ENCODE peak calls at places on chromosome 21, in five cellular contexts. One of them, this sample, is unnamed.

GRCh38 chr21:35697321-35697808 is 363.0 kb downstream of the SETD4 start:
- DNase-seq in HL-60: no peak
- DNase-seq in heart left ventricle: peak; percentile 77
- DNase-seq in endodermal cell: no peak
- DNase-seq in foreskin keratinocyte: peak; percentile 9
- DNase-seq in this sample: peak; percentile 93

GRCh38 chr21:34576043-34576466 is 38.9 kb downstream of the RCAN1 start:
- DNase-seq in HL-60: no peak
- DNase-seq in foreskin keratinocyte: peak; percentile 73
- DNase-seq in endodermal cell: peak; percentile 20
- DNase-seq in heart left ventricle: peak; percentile 44
- DNase-seq in this sample: no peak

GRCh38 chr21:35720065-35720810 is 340.1 kb downstream of the SETD4 start:
- DNase-seq in HL-60: no peak
- DNase-seq in endodermal cell: no peak
- DNase-seq in heart left ventricle: no peak
- DNase-seq in foreskin keratinocyte: no peak
- DNase-seq in this sample: peak; percentile 76

GRCh38 chr21:42424848-42425602 is 21.3 kb downstream of the UBASH3A start:
- DNase-seq in endodermal cell: no peak
- DNase-seq in foreskin keratinocyte: no peak
- DNase-seq in HL-60: no peak
- DNase-seq in heart left ventricle: no peak
- DNase-seq in this sample: peak; percentile 32

GRCh38 chr21:22556829-22557228 is 1558.6 kb downstream of the NCAM2 start:
- DNase-seq in endodermal cell: no peak
- DNase-seq in heart left ventricle: no peak
- DNase-seq in HL-60: no peak
- DNase-seq in foreskin keratinocyte: no peak
- DNase-seq in this sample: no peak

GRCh38 chr21:14900058-14900457 is 164.7 kb downstream of the NRIP1 start:
- DNase-seq in heart left ventricle: no peak
- DNase-seq in HL-60: no peak
- DNase-seq in endodermal cell: no peak
- DNase-seq in foreskin keratinocyte: peak; percentile 84
- DNase-seq in this sample: no peak

GRCh38 chr21:34598931-34599400 is 15.9 kb downstream of the RCAN1 start:
- DNase-seq in foreskin keratinocyte: peak; percentile 84
- DNase-seq in heart left ventricle: no peak
- DNase-seq in endodermal cell: no peak
- DNase-seq in HL-60: no peak
- DNase-seq in this sample: no peak

GRCh38 chr21:17438642-17439041 is 74.2 kb upstream of the CXADR start:
- DNase-seq in endodermal cell: peak; percentile 85
- DNase-seq in HL-60: no peak
- DNase-seq in foreskin keratinocyte: no peak
- DNase-seq in heart left ventricle: no peak
- DNase-seq in this sample: no peak

GRCh38 chr21:34693192-34693810 is 24.5 kb downstream of the CLIC6 start:
- DNase-seq in foreskin keratinocyte: peak; percentile 49
- DNase-seq in heart left ventricle: no peak
- DNase-seq in HL-60: no peak
- DNase-seq in endodermal cell: peak; percentile 69
- DNase-seq in this sample: peak; percentile 78

GRCh38 chr21:40602105-40602504 is 244.9 kb downstream of the DSCAM start:
- DNase-seq in foreskin keratinocyte: no peak
- DNase-seq in endodermal cell: no peak
- DNase-seq in HL-60: no peak
- DNase-seq in heart left ventricle: no peak
- DNase-seq in this sample: no peak

GRCh38 chr21:42525228-42525604 is 11.6 kb downstream of the SLC37A1 start:
- DNase-seq in foreskin keratinocyte: no peak
- DNase-seq in endodermal cell: no peak
- DNase-seq in heart left ventricle: no peak
- DNase-seq in HL-60: no peak
- DNase-seq in this sample: peak; percentile 51

GRCh38 chr21:34133802-34134201 is 60.4 kb downstream of the MRPS6 start:
- DNase-seq in foreskin keratinocyte: no peak
- DNase-seq in endodermal cell: no peak
- DNase-seq in heart left ventricle: no peak
- DNase-seq in HL-60: no peak
- DNase-seq in this sample: no peak

GRCh38 chr21:17526771-17527170 is 13.9 kb downstream of the CXADR start:
- DNase-seq in endodermal cell: no peak
- DNase-seq in heart left ventricle: no peak
- DNase-seq in foreskin keratinocyte: no peak
- DNase-seq in HL-60: no peak
- DNase-seq in this sample: no peak

GRCh38 chr21:44817914-44818635 is at the start of gene SUMO3:
- DNase-seq in HL-60: peak; percentile 77
- DNase-seq in foreskin keratinocyte: peak; percentile 50
- DNase-seq in heart left ventricle: peak; percentile 85
- DNase-seq in endodermal cell: peak; percentile 91
- DNase-seq in this sample: peak; percentile 90

GRCh38 chr21:38327984-38328383 is 71.2 kb downstream of the KCNJ15 start:
- DNase-seq in foreskin keratinocyte: no peak
- DNase-seq in endodermal cell: no peak
- DNase-seq in heart left ventricle: no peak
- DNase-seq in HL-60: no peak
- DNase-seq in this sample: no peak

GRCh38 chr21:44987886-44988606 is 48.2 kb downstream of the SLX9 start:
- DNase-seq in heart left ventricle: no peak
- DNase-seq in endodermal cell: no peak
- DNase-seq in HL-60: no peak
- DNase-seq in foreskin keratinocyte: no peak
- DNase-seq in this sample: no peak

GRCh38 chr21:20943476-20944085 is 54.6 kb upstream of the NCAM2 start:
- DNase-seq in endodermal cell: no peak
- DNase-seq in HL-60: no peak
- DNase-seq in foreskin keratinocyte: no peak
- DNase-seq in heart left ventricle: no peak
- DNase-seq in this sample: no peak

GRCh38 chr21:34190576-34191301 is 117.4 kb downstream of the MRPS6 start:
- DNase-seq in foreskin keratinocyte: no peak
- DNase-seq in heart left ventricle: no peak
- DNase-seq in endodermal cell: no peak
- DNase-seq in HL-60: no peak
- DNase-seq in this sample: no peak

GRCh38 chr21:35768187-35768586 is 292.1 kb downstream of the SETD4 start:
- DNase-seq in foreskin keratinocyte: no peak
- DNase-seq in endodermal cell: no peak
- DNase-seq in heart left ventricle: no peak
- DNase-seq in HL-60: no peak
- DNase-seq in this sample: no peak

GRCh38 chr21:23686737-23687136 is 1920.5 kb downstream of the MRPL39 start:
- DNase-seq in heart left ventricle: no peak
- DNase-seq in endodermal cell: no peak
- DNase-seq in foreskin keratinocyte: no peak
- DNase-seq in HL-60: no peak
- DNase-seq in this sample: no peak

GRCh38 chr21:27206368-27206982 is 239.6 kb upstream of the ADAMTS5 start:
- DNase-seq in endodermal cell: peak; percentile 47
- DNase-seq in HL-60: no peak
- DNase-seq in foreskin keratinocyte: no peak
- DNase-seq in heart left ventricle: no peak
- DNase-seq in this sample: no peak

GRCh38 chr21:33663241-33663640 is 20.9 kb downstream of the ITSN1 start:
- DNase-seq in endodermal cell: no peak
- DNase-seq in heart left ventricle: no peak
- DNase-seq in foreskin keratinocyte: no peak
- DNase-seq in HL-60: no peak
- DNase-seq in this sample: no peak

GRCh38 chr21:21963911-21964310 is 965.7 kb downstream of the NCAM2 start:
- DNase-seq in HL-60: no peak
- DNase-seq in foreskin keratinocyte: peak; percentile 35
- DNase-seq in heart left ventricle: no peak
- DNase-seq in endodermal cell: no peak
- DNase-seq in this sample: no peak

GRCh38 chr21:23968722-23969647 is 1638.3 kb downstream of the MRPL39 start:
- DNase-seq in endodermal cell: peak; percentile 88
- DNase-seq in heart left ventricle: no peak
- DNase-seq in HL-60: peak; percentile 70
- DNase-seq in foreskin keratinocyte: no peak
- DNase-seq in this sample: peak; percentile 96

GRCh38 chr21:41500931-41501381 is 7.0 kb downstream of the TMPRSS2 start:
- DNase-seq in endodermal cell: no peak
- DNase-seq in HL-60: no peak
- DNase-seq in heart left ventricle: no peak
- DNase-seq in foreskin keratinocyte: no peak
- DNase-seq in this sample: no peak

GRCh38 chr21:42423197-42423675 is 19.5 kb downstream of the UBASH3A start:
- DNase-seq in foreskin keratinocyte: no peak
- DNase-seq in heart left ventricle: no peak
- DNase-seq in HL-60: no peak
- DNase-seq in endodermal cell: no peak
- DNase-seq in this sample: peak; percentile 36

GRCh38 chr21:16085436-16085835 is 355.7 kb downstream of the USP25 start:
- DNase-seq in HL-60: no peak
- DNase-seq in heart left ventricle: no peak
- DNase-seq in foreskin keratinocyte: no peak
- DNase-seq in endodermal cell: no peak
- DNase-seq in this sample: no peak

GRCh38 chr21:15221799-15222386 is 157.1 kb upstream of the NRIP1 start:
- DNase-seq in HL-60: peak; percentile 94
- DNase-seq in heart left ventricle: peak; percentile 41
- DNase-seq in foreskin keratinocyte: peak; percentile 98
- DNase-seq in endodermal cell: peak; percentile 90
- DNase-seq in this sample: no peak

GRCh38 chr21:34511787-34512451 is at the start of gene KCNE1:
- DNase-seq in endodermal cell: no peak
- DNase-seq in HL-60: peak; percentile 93
- DNase-seq in heart left ventricle: peak; percentile 42
- DNase-seq in foreskin keratinocyte: no peak
- DNase-seq in this sample: no peak

GRCh38 chr21:29640233-29640554 is 299.6 kb downstream of the GRIK1 start:
- DNase-seq in endodermal cell: no peak
- DNase-seq in heart left ventricle: no peak
- DNase-seq in foreskin keratinocyte: no peak
- DNase-seq in HL-60: peak; percentile 76
- DNase-seq in this sample: no peak

GRCh38 chr21:21898801-21899200 is 900.6 kb downstream of the NCAM2 start:
- DNase-seq in HL-60: no peak
- DNase-seq in foreskin keratinocyte: peak; percentile 35
- DNase-seq in endodermal cell: no peak
- DNase-seq in heart left ventricle: no peak
- DNase-seq in this sample: no peak

GRCh38 chr21:41610042-41610839 is 102.3 kb upstream of the TMPRSS2 start:
- DNase-seq in HL-60: peak; percentile 18
- DNase-seq in foreskin keratinocyte: peak; percentile 31
- DNase-seq in endodermal cell: peak; percentile 88
- DNase-seq in heart left ventricle: peak; percentile 37
- DNase-seq in this sample: peak; percentile 61

GRCh38 chr21:15514073-15514946 is 215.5 kb upstream of the USP25 start:
- DNase-seq in heart left ventricle: no peak
- DNase-seq in endodermal cell: no peak
- DNase-seq in HL-60: no peak
- DNase-seq in foreskin keratinocyte: no peak
- DNase-seq in this sample: peak; percentile 31

GRCh38 chr21:33578214-33578613 is 10.3 kb downstream of the DONSON start:
- DNase-seq in HL-60: no peak
- DNase-seq in foreskin keratinocyte: no peak
- DNase-seq in heart left ventricle: no peak
- DNase-seq in endodermal cell: no peak
- DNase-seq in this sample: no peak

GRCh38 chr21:34840693-34841092 is 171.9 kb downstream of the CLIC6 start:
- DNase-seq in heart left ventricle: no peak
- DNase-seq in foreskin keratinocyte: no peak
- DNase-seq in HL-60: no peak
- DNase-seq in endodermal cell: peak; percentile 36
- DNase-seq in this sample: no peak

GRCh38 chr21:28482657-28483056 is 510.0 kb downstream of the LTN1 start:
- DNase-seq in heart left ventricle: no peak
- DNase-seq in HL-60: no peak
- DNase-seq in endodermal cell: no peak
- DNase-seq in foreskin keratinocyte: peak; percentile 13
- DNase-seq in this sample: no peak

GRCh38 chr21:28487455-28488070 is 505.1 kb downstream of the LTN1 start:
- DNase-seq in endodermal cell: no peak
- DNase-seq in heart left ventricle: no peak
- DNase-seq in foreskin keratinocyte: no peak
- DNase-seq in HL-60: no peak
- DNase-seq in this sample: no peak

GRCh38 chr21:28480091-28480869 is 512.4 kb downstream of the LTN1 start:
- DNase-seq in HL-60: no peak
- DNase-seq in heart left ventricle: no peak
- DNase-seq in endodermal cell: no peak
- DNase-seq in foreskin keratinocyte: no peak
- DNase-seq in this sample: peak; percentile 92

GRCh38 chr21:28489197-28489596 is 503.5 kb downstream of the LTN1 start:
- DNase-seq in heart left ventricle: no peak
- DNase-seq in endodermal cell: no peak
- DNase-seq in HL-60: no peak
- DNase-seq in foreskin keratinocyte: no peak
- DNase-seq in this sample: no peak

GRCh38 chr21:28485301-28486022 is 507.2 kb downstream of the LTN1 start:
- DNase-seq in endodermal cell: no peak
- DNase-seq in HL-60: no peak
- DNase-seq in foreskin keratinocyte: peak; percentile 23
- DNase-seq in heart left ventricle: no peak
- DNase-seq in this sample: no peak
- H3K27ac ChIP-seq in endodermal cell: no peak overlapping the region
- H3K27ac ChIP-seq in HL-60: no peak overlapping the region
- H3K27ac ChIP-seq in foreskin keratinocyte: no peak overlapping the region
- H3K27ac ChIP-seq in heart left ventricle: no peak overlapping the region
- H3K27ac ChIP-seq in this sample: no peak overlapping the region

GRCh38 chr21:39386194-39386593 is 37.3 kb upstream of the HMGN1 start:
- DNase-seq in endodermal cell: no peak
- DNase-seq in HL-60: no peak
- DNase-seq in heart left ventricle: no peak
- DNase-seq in foreskin keratinocyte: peak; percentile 26
- DNase-seq in this sample: no peak
- H3K27ac ChIP-seq in endodermal cell: no peak overlapping the region
- H3K27ac ChIP-seq in HL-60: no peak overlapping the region
- H3K27ac ChIP-seq in heart left ventricle: peak overlapping the region; percentile 78
- H3K27ac ChIP-seq in foreskin keratinocyte: no peak overlapping the region
- H3K27ac ChIP-seq in this sample: no peak overlapping the region

DNA sequence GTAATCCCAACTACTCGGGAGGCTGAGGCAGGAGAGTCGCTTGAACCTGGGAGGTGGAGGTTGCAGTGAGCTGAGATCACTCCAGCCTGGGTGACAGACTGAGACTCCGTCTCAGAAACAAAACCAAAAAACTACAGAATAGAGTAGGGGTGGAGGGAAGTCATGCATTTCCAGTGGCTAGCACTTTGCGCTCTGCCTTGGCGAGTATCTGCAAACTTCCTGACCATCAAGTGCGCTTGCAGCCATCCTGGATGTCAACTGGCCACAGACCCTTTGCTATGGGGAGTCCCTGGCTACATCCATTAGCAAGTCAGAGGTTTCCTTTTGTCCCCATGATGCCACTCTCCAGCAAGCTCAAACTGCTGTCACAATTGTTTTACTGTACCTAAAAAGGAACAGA is 42.3 kb downstream of the VPS26C start:
- DNase-seq in heart left ventricle: no peak
- DNase-seq in endodermal cell: no peak
- DNase-seq in HL-60: no peak
- DNase-seq in foreskin keratinocyte: no peak
- DNase-seq in this sample: no peak
- H3K27ac ChIP-seq in heart left ventricle: no peak overlapping the region
- H3K27ac ChIP-seq in endodermal cell: no peak overlapping the region
- H3K27ac ChIP-seq in HL-60: peak overlapping the region; percentile 24
- H3K27ac ChIP-seq in foreskin keratinocyte: no peak overlapping the region
- H3K27ac ChIP-seq in this sample: no peak overlapping the region

GRCh38 chr21:32425628-32426027 is 13.1 kb downstream of the EVA1C start:
- DNase-seq in HL-60: no peak
- DNase-seq in endodermal cell: no peak
- DNase-seq in foreskin keratinocyte: no peak
- DNase-seq in heart left ventricle: no peak
- DNase-seq in this sample: no peak
- H3K27ac ChIP-seq in HL-60: no peak overlapping the region
- H3K27ac ChIP-seq in endodermal cell: no peak overlapping the region
- H3K27ac ChIP-seq in foreskin keratinocyte: peak overlapping the region; percentile 16
- H3K27ac ChIP-seq in heart left ventricle: no peak overlapping the region
- H3K27ac ChIP-seq in this sample: no peak overlapping the region

This sample was measured in MM.1S.